ENCODE peak calls at places on chromosomes 3 and 15, in four cellular contexts. I is lung, R is K562, L is fibroblast of pulmonary artery. G is an unnamed sample.

GRCh38 chr3:160225181-160226025 is at the start of gene C3orf80:
- DNase-seq in R (peak; percentile 58), I (peak; percentile 56), L (peak; percentile 36), G (no peak)

GRCh38 chr3:45790611-45791010 is 5.7 kb downstream of the SLC6A20 start:
- DNase-seq in I (no peak), R (no peak), L (no peak), G (no peak)

GRCh38 chr3:125260158-125260557 is 47.6 kb upstream of the SLC12A8 start:
- DNase-seq in R (no peak), I (no peak), L (no peak), G (no peak)

GRCh38 chr3:50503947-50504346 is 513 bp upstream of the CACNA2D2 start:
- DNase-seq in I (no peak), L (no peak), R (no peak), G (no peak)

GRCh38 chr3:186489507-186489906 is 54.7 kb downstream of the CRYGS start:
- DNase-seq in L (no peak), I (no peak), R (no peak), G (no peak)

GRCh38 chr15:101540480-101541239 is 51.2 kb upstream of the PCSK6 start:
- DNase-seq in I (no peak), R (no peak), L (no peak), G (no peak)

GRCh38 chr3:156332304-156332703 is 211.9 kb downstream of the KCNAB1 start:
- DNase-seq in R (no peak), I (no peak), L (no peak), G (no peak)

GRCh38 chr3:42007785-42008184 is 45.9 kb upstream of the ULK4 start:
- DNase-seq in I (no peak), L (no peak), R (no peak), G (no peak)

GRCh38 chr3:167691366-167691765 is 37.6 kb upstream of the WDR49 start:
- DNase-seq in I (no peak), R (no peak), L (no peak), G (no peak)

GRCh38 chr3:187880438-187880837 is 135.2 kb upstream of the BCL6 start:
- DNase-seq in R (no peak), L (peak; percentile 14), I (no peak), G (no peak)

DNA sequence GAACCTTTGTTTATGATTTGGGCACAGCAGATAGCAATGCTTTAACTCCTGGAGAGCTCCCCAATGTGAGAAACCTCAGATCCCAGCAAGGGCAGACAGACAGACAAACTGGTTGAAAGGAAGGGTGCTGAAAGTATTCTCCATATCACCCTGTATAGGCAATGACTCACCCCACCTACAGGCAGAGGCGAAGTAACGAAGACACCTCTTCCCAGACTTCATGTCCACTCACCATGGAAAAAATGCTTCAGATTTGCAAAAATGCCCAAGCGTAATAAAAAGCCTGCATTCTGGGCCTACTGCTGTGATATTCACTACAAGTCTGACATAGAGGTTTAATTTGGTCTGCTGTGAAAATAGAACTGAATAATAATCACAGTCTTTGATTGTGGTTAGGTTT is 50.5 kb downstream of the THBS1 start:
- DNase-seq in I (no peak), R (no peak), L (no peak), G (peak; percentile 70)
- TF ChIP-seq CTCF in I (no peak), R (no peak), L (no peak), G (no peak)

GRCh38 chr3:43372809-43373587 is 86.7 kb downstream of the SNRK start:
- DNase-seq in R (no peak), L (no peak), I (no peak), G (peak; percentile 30)
- H3K4me3 ChIP-seq in R (no peak overlapping the region), L (no peak overlapping the region), I (no peak overlapping the region), G (no peak overlapping the region)

DNA sequence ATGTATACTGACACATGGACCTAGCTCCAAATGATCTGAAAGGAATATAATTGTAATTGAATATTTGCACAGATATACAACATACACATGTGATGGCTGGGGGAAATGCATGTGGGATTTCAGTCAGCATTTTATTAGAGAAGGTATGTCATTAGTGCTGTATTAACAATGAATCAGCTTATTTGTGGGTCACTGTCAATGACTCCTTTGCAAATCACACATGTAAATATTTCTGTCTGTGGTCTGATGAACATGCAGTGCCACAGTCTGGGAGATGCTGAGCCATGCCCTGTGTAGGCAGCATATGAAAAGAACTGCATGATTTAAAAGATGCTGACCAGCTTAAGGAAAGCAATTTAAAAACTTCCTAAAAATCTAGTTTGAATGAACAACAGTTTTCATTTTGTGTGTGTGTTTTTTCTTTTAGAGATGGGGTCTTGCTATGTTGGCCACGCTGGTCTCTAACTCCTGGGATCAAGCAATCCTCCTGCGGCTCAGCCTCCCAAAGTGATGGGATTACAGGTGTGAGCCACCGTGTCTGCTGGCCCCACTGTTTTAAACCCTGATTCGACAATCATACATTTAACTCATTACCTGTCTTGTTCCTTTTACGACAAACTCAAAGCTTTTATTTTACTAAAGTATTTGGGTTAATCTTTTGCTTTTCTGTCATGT is 808 bp upstream of the B3GNT5 start:
- DNase-seq in L (no peak), R (no peak), I (no peak), G (no peak)
- TF ChIP-seq CTCF in L (no peak), R (no peak), I (no peak), G (no peak)

DNA sequence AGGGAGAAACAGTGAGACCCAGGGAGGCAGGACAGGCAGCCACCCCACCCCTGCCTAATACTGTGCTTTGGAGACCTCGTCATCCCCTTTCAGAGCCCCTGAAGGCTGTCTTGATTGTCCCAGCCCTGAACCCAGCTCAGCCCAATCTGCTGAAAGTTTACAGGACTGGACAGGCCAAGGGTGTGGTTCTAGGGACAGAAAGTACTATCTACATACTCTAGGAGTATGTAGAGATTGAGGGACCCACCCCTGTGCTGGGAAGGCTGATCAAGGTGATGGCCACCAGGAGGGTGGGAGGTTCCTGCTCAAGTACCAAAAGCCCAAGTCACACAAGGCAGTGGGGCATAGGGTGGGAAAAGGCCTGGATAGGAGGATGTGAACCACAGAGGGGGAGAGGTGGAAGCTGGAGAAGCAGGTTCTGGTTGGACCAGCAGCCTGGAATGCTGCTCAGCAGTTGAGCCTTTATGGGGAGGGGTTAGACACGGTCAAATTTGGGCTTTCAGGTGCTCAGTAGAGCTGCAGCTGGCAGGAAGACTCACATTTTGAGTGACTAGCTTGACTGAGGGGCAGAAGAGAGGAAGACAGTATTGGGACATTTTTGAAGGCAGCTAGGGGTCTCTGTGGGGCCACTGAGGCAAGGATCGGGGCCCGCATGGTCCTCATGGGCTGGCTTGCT is 6.7 kb downstream of the NBEAL2 start:
- DNase-seq in I (no peak), L (no peak), R (no peak), G (no peak)
- H3K4me3 ChIP-seq in I (no peak overlapping the region), L (no peak overlapping the region), R (no peak overlapping the region), G (no peak overlapping the region)

DNA sequence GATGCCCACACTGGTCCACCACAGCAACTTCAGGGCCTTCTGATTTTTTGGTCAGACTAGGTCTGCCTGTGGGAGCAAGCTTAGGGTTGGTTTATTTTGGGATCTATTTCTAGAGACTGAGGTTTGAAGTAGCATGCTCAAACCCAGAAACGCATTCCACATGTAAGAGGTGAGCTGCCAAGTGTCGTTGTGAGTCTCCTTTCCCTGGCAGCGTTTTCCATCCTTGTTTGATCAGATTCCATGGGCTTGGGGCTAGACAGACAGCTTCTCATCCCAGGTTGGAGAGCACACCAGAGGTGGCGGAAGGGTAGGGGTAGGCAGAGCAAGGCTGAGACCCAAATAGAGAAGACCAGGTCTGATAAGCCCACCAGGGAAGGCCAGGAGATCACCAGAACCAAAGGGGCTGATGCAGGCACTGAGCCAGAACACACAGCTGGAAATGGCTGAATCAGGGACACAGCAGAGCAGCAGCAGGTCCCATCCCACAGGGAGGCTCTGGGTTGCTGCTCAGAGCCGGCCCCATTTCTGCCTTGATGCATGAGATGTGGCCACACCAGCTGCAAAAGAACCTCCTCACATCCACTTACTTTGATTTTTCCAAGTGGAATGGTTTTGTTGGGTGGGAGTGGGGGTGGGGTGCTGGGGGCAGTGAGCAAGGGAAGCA is 186.8 kb downstream of the THSD4 start:
- DNase-seq in I (no peak), R (no peak), L (no peak), G (no peak)
- TF ChIP-seq CTCF in I (no peak), R (no peak), L (no peak), G (no peak)

GRCh38 chr3:11638669-11639402 is 4.9 kb downstream of the VGLL4 start:
- DNase-seq in I (no peak), R (no peak), L (peak; percentile 23), G (no peak)
- H3K4me3 ChIP-seq in I (no peak overlapping the region), R (no peak overlapping the region), L (peak overlapping the region; percentile 48), G (peak overlapping the region; percentile 96)

DNA sequence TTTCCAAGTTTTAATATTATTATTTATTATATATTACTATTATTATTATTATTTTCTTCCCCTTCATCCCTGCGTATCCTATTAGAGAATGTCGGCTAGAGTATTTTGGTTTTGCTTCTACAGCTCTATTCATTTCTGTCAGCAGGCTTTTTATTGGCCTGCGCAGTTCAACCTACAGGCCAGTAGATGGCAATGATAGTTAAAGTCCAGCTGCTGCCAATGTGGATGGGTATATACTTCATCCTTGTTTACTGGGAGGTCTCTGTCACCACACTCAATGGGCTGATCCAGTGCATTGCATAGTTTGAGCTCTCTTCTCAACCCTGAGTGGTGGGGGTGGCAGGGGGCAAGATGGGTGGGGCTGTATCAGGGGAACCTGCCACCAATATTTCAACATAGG is 799.8 kb downstream of the NSUN3 start:
- DNase-seq in I (no peak), L (peak; percentile 18), R (no peak), G (peak; percentile 9)
- TF ChIP-seq CTCF in I (no peak), L (peak; percentile 46), R (no peak), G (peak; percentile 64)

G was measured in astrocyte of the spinal cord.